ENCODE peak calls at places on chromosome 22, in eight cellular contexts. V, W, B, P, U, F, K and L are unnamed samples.

GRCh38 chr22:49825944-49826602 is 1.6 kb downstream of the BRD1 start:
- DNase-seq in P (peak), K (no peak), B (no peak), V (peak), F (no peak), U (peak), W (no peak), L (no peak)

GRCh38 chr22:17201285-17201945 is 17.8 kb downstream of the ADA2 start:
- DNase-seq in V (no peak), W (no peak), K (no peak), P (peak), U (no peak), F (no peak), B (no peak), L (no peak)

GRCh38 chr22:30310881-30311771 is 15.6 kb downstream of the TBC1D10A start:
- DNase-seq in V (no peak), U (peak), P (peak), F (no peak), B (peak), K (peak), W (no peak), L (no peak)

GRCh38 chr22:30606455-30607299 is at the start of gene TCN2:
- DNase-seq in U (peak), K (peak), B (peak), W (peak), F (peak), V (peak), P (peak), L (peak)

GRCh38 chr22:39994046-39994565 is 648 bp upstream of the FAM83F start:
- DNase-seq in P (no peak), V (no peak), B (no peak), W (no peak), K (no peak), F (no peak), U (no peak), L (no peak)

GRCh38 chr22:36182871-36183270 is 18.7 kb downstream of the APOL4 start:
- DNase-seq in F (no peak), P (no peak), B (no peak), K (no peak), W (no peak), U (no peak), V (no peak), L (no peak)

GRCh38 chr22:29336751-29337490 is 21.4 kb upstream of the RASL10A start:
- DNase-seq in V (no peak), U (no peak), F (no peak), K (no peak), B (no peak), P (no peak), W (no peak), L (no peak)

GRCh38 chr22:18152519-18152918 is 2.5 kb downstream of the USP18 start:
- DNase-seq in B (no peak), K (no peak), V (peak), F (no peak), U (no peak), P (no peak), W (no peak), L (no peak)

GRCh38 chr22:49355206-49355920 is 472.3 kb downstream of the BRD1 start:
- DNase-seq in V (no peak), W (peak), F (no peak), B (no peak), U (peak), P (no peak), K (no peak), L (no peak)

GRCh38 chr22:38614331-38615122 is 41.7 kb downstream of the FAM227A start:
- DNase-seq in F (no peak), V (no peak), P (peak), K (no peak), W (no peak), U (no peak), B (no peak), L (no peak)

GRCh38 chr22:29334696-29335344 is 19.3 kb upstream of the RASL10A start:
- DNase-seq in F (no peak), V (no peak), P (no peak), U (no peak), W (no peak), B (no peak), K (no peak), L (no peak)

GRCh38 chr22:28075260-28075981 is 156.4 kb upstream of the PITPNB start:
- DNase-seq in V (no peak), W (no peak), K (peak), F (no peak), P (peak), U (peak), B (peak), L (no peak)

GRCh38 chr22:35352214-35353111 is 28.4 kb upstream of the HMOX1 start:
- DNase-seq in K (peak), W (peak), U (peak), P (no peak), V (peak), F (peak), B (peak), L (peak)

GRCh38 chr22:22235564-22235963 is 9.0 kb upstream of the VPREB1 start:
- DNase-seq in P (peak), V (peak), K (no peak), F (peak), U (no peak), B (no peak), W (peak), L (no peak)

GRCh38 chr22:47276219-47276843 is 513.9 kb downstream of the TBC1D22A start:
- DNase-seq in V (no peak), K (no peak), B (no peak), U (no peak), P (no peak), F (no peak), W (no peak), L (no peak)

GRCh38 chr22:38442967-38443674 is 11.9 kb downstream of the KCNJ4 start:
- DNase-seq in V (no peak), K (no peak), B (peak), P (no peak), U (no peak), F (no peak), W (no peak), L (no peak)

GRCh38 chr22:39083212-39084165 is 6.4 kb downstream of the APOBEC3G start:
- DNase-seq in W (no peak), V (no peak), K (no peak), U (peak), B (no peak), F (no peak), P (no peak), L (no peak)

GRCh38 chr22:40668611-40669390 is 10.5 kb upstream of the MCHR1 start:
- DNase-seq in U (no peak), K (no peak), V (no peak), W (no peak), P (peak), B (no peak), F (no peak), L (no peak)

GRCh38 chr22:49935561-49935960 is 17.1 kb downstream of the CRELD2 start:
- DNase-seq in U (no peak), W (no peak), K (no peak), P (peak), F (no peak), B (no peak), V (no peak), L (no peak)

GRCh38 chr22:47059076-47059475 is 296.6 kb downstream of the TBC1D22A start:
- DNase-seq in B (no peak), W (no peak), U (peak), P (no peak), K (no peak), F (no peak), V (no peak), L (no peak)

GRCh38 chr22:23219787-23220484 is 39.6 kb downstream of the BCR start:
- DNase-seq in W (no peak), K (no peak), P (peak), V (peak), B (peak), U (peak), F (no peak), L (peak)

GRCh38 chr22:36274547-36274946 is 21.6 kb downstream of the APOL1 start:
- DNase-seq in F (no peak), U (peak), P (no peak), B (no peak), V (no peak), K (no peak), W (no peak), L (no peak)

GRCh38 chr22:49291781-49292180 is 535.9 kb downstream of the BRD1 start:
- DNase-seq in U (no peak), F (no peak), K (no peak), P (no peak), W (no peak), B (no peak), V (no peak), L (no peak)

GRCh38 chr22:38429460-38430128 is 25.4 kb downstream of the KCNJ4 start:
- DNase-seq in V (no peak), P (peak), U (no peak), K (no peak), W (no peak), F (peak), B (no peak), L (no peak)

GRCh38 chr22:40654522-40655167 is 18.1 kb upstream of the MRTFA start:
- DNase-seq in W (no peak), V (no peak), U (no peak), F (peak), K (peak), B (peak), P (peak), L (no peak)

GRCh38 chr22:49566141-49566541 is 261.5 kb downstream of the BRD1 start:
- DNase-seq in K (peak), U (no peak), V (no peak), F (peak), W (no peak), P (no peak), B (no peak), L (no peak)

GRCh38 chr22:33519140-33519973 is 400.9 kb downstream of the LARGE1 start:
- DNase-seq in W (peak), V (no peak), B (peak), U (no peak), P (peak), K (no peak), F (peak), L (peak)

GRCh38 chr22:33921576-33922181 is 1.4 kb upstream of the LARGE1 start:
- DNase-seq in B (peak), U (peak), W (peak), F (peak), P (peak), V (no peak), K (peak), L (peak)

GRCh38 chr22:22179858-22180257 is 64.7 kb upstream of the VPREB1 start:
- DNase-seq in V (no peak), K (no peak), P (no peak), B (no peak), W (no peak), F (no peak), U (no peak), L (no peak)

GRCh38 chr22:47600281-47600680 is 837.8 kb downstream of the TBC1D22A start:
- DNase-seq in V (no peak), P (no peak), K (no peak), W (no peak), F (no peak), U (no peak), B (no peak), L (no peak)

GRCh38 chr22:50545522-50546325 is at the start of gene KLHDC7B:
- DNase-seq in U (peak), F (no peak), V (no peak), B (no peak), P (peak), K (no peak), W (no peak), L (no peak)

GRCh38 chr22:40407021-40407761 is 36.8 kb downstream of the SGSM3 start:
- DNase-seq in W (no peak), P (no peak), U (peak), K (no peak), F (no peak), V (no peak), B (no peak), L (no peak)

GRCh38 chr22:49017769-49018330 is 809.8 kb downstream of the BRD1 start:
- DNase-seq in K (peak), P (no peak), U (no peak), W (no peak), B (no peak), F (peak), V (no peak), L (no peak)

GRCh38 chr22:49626361-49627216 is 201.1 kb downstream of the BRD1 start:
- DNase-seq in K (no peak), B (peak), P (no peak), V (no peak), W (no peak), U (peak), F (no peak), L (no peak)

GRCh38 chr22:22939537-22940368 is 52.1 kb downstream of the IGLL5 start:
- DNase-seq in F (no peak), W (peak), P (no peak), V (no peak), U (peak), K (no peak), B (no peak), L (peak)

GRCh38 chr22:39634530-39635399 is 64.2 kb downstream of the CACNA1I start:
- DNase-seq in U (no peak), B (no peak), P (peak), K (no peak), W (no peak), V (no peak), F (no peak), L (no peak)

DNA sequence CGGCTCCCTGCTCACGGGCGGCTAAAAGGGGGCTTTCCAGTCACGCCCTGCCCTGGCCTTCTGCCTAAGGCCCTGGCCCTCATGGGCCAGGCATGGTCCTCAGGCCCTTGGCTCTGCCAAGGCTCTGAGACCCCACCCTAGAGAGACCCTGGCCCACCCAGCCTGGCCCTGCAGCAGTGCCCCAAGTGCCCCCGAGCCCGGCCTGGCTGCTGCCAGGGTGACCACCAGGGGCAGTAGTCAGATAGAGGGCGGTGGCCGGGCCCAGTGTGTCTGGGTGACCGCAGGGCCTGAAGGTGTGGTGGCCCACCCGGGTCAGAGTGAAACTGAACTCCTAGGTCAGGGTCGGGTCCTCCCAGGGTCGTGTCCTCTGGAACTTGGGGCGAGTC is 29.4 kb upstream of the CCDC188 start:
- DNase-seq in K (no peak), B (no peak), F (no peak), V (no peak), W (peak), U (no peak), P (no peak), L (no peak)
- TF ChIP-seq CTCF in K (no peak), B (no peak), F (peak), V (no peak), W (peak), U (peak), P (peak), L (no peak)

GRCh38 chr22:44360686-44361381 is 48.1 kb upstream of the SHISAL1 start:
- DNase-seq in W (no peak), P (peak), B (peak), F (no peak), U (peak), K (no peak), V (no peak), L (no peak)
- TF ChIP-seq CTCF in W (no peak), P (peak), B (no peak), F (peak), U (peak), K (no peak), V (no peak), L (no peak)

DNA sequence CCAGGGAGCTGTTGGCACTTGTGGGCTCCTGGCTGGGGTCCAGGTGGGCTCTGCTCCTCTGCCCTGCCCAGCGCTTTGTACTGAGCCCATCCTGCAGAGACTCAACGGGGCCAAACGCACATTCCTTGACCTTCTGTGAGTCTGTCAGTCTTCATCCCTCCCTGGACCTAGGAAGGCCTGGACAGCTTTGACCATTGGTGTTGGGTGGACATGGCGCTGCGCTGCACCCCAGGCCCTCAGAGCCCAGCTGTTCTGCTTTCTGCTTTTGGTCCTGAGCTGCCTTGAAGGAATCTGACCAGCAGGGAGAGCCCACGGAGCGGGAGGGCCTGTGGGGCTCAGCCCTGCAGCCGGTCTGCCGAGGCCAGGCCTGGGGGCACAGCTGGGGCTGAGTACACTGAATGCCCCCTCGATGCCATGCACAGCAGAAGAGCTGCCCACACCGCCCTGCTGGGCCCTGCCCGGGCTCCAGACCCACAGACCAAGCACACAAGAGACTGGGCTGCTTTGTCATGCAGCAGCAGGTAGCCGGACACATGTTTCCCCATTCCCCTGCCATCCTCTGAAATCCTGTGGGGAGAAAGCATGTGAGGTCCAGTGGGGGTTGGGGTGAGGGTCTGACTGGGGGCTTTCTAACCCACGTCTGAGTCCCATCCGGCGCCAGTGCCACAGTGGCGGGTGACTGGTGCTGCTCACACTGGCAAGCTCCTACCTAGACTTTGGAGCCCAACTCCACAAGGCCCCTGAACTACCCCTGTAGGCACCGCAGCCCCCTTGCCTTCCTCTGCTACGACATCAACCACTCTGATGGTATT is 24.1 kb upstream of the CCDC188 start:
- DNase-seq in U (no peak), V (no peak), W (no peak), F (no peak), B (no peak), K (no peak), P (peak), L (no peak)
- TF ChIP-seq CTCF in U (no peak), V (no peak), W (no peak), F (peak), B (peak), K (no peak), P (peak), L (no peak)

GRCh38 chr22:45552580-45553332 is 50.1 kb downstream of the FBLN1 start:
- DNase-seq in F (peak), U (peak), P (peak), W (no peak), B (peak), K (peak), V (no peak), L (no peak)
- TF ChIP-seq CTCF in F (peak), U (peak), P (peak), W (no peak), B (no peak), K (no peak), V (no peak), L (no peak)

GRCh38 chr22:20551805-20552449 is 44.5 kb downstream of the MED15 start:
- DNase-seq in F (no peak), V (no peak), U (no peak), P (no peak), B (peak), W (no peak), K (no peak), L (no peak)
- TF ChIP-seq CTCF in F (no peak), V (peak), U (peak), P (peak), B (peak), W (no peak), K (peak), L (no peak)

GRCh38 chr22:41826001-41826400 is 6.9 kb upstream of the SREBF2 start:
- DNase-seq in K (no peak), F (no peak), W (no peak), B (no peak), V (no peak), U (no peak), P (no peak), L (no peak)

GRCh38 chr22:41828516-41828915 is 4.4 kb upstream of the SREBF2 start:
- DNase-seq in V (no peak), W (no peak), F (no peak), U (no peak), B (no peak), K (no peak), P (no peak), L (no peak)

GRCh38 chr22:41825376-41825775 is 7.5 kb upstream of the SREBF2 start:
- DNase-seq in K (no peak), U (no peak), W (no peak), V (no peak), B (peak), F (no peak), P (peak), L (no peak)

GRCh38 chr22:41827671-41828070 is 5.2 kb upstream of the SREBF2 start:
- DNase-seq in V (no peak), W (no peak), P (no peak), B (no peak), K (no peak), F (no peak), U (no peak), L (no peak)

DNA sequence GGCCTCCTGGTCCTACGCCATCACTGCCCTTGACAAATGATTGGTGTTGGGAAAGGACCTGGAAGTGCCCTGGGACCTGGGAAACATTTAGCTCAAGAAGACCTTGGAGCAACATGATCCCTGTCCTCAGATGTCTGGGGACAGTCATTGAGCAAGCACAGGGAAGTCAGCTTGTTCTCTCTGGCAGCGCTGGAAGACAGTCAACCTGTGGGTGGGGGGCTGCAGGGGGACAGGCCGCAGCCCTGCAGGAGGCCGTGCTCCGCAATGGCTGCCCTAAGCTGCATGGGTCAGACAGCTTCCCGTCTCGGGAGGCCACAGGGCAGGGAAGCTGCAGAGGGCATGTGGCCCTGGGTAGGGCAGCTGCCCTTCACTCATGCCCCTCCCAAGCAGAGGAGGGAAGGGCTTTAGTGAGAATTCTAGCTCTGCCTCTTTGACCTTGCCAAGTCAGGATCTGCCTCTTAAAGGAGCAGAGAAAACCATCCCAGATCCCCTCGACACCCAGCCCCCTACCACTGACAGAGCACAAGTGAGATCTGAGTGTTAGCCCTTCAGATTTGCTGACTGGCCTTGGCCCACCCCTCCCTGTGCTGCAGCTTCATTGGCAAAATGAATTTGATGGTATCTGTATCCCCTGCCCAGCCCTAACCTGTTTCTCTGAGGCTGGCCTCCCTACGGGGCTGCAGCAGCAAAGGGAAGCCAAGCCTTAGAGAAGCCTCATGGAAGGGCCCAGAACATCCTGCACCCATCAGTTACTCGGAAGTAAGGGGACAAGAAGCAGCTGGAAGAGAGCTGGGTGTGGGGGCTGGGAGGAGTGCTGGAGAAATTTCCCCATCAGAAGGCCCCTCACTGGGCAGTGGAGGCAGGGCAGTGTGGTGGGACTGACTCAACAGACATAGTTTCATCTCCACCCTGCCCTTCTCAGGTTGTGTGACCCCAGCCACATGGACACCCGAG is 6.2 kb upstream of the SREBF2 start:
- DNase-seq in W (no peak), K (no peak), V (no peak), P (peak), F (no peak), B (no peak), U (no peak), L (no peak)
- TF ChIP-seq CTCF in W (no peak), K (no peak), V (no peak), P (no peak), F (no peak), B (no peak), U (no peak), L (no peak)